ENCODE peak calls at places on chromosomes 7 and 10, in seven cellular contexts. One of them, this sample, is unnamed.

GRCh38 chr7:42091461-42092229 is 145.4 kb downstream of the GLI3 start:
- DNase-seq in cardiac fibroblast: no peak
- DNase-seq in endothelial cell: peak
- DNase-seq in skeletal muscle cell: no peak
- DNase-seq in brain microvascular endothelial cell: no peak
- DNase-seq in SK-MEL-5: no peak
- DNase-seq in heart right ventricle: no peak
- DNase-seq in this sample: no peak

GRCh38 chr10:83553366-83553765 is 585.9 kb upstream of the GHITM start:
- DNase-seq in cardiac fibroblast: no peak
- DNase-seq in heart right ventricle: no peak
- DNase-seq in brain microvascular endothelial cell: no peak
- DNase-seq in endothelial cell: no peak
- DNase-seq in SK-MEL-5: no peak
- DNase-seq in skeletal muscle cell: no peak
- DNase-seq in this sample: no peak

GRCh38 chr7:29748286-29749099 is 57.8 kb upstream of the WIPF3 start:
- DNase-seq in brain microvascular endothelial cell: peak
- DNase-seq in skeletal muscle cell: no peak
- DNase-seq in cardiac fibroblast: peak
- DNase-seq in heart right ventricle: no peak
- DNase-seq in endothelial cell: no peak
- DNase-seq in SK-MEL-5: peak
- DNase-seq in this sample: peak

GRCh38 chr10:62454696-62455451 is 80.7 kb downstream of the ZNF365 start:
- DNase-seq in brain microvascular endothelial cell: peak
- DNase-seq in cardiac fibroblast: peak
- DNase-seq in skeletal muscle cell: no peak
- DNase-seq in endothelial cell: no peak
- DNase-seq in heart right ventricle: peak
- DNase-seq in SK-MEL-5: no peak
- DNase-seq in this sample: no peak

GRCh38 chr7:94781236-94781635 is 125.3 kb upstream of the SGCE start:
- DNase-seq in heart right ventricle: no peak
- DNase-seq in SK-MEL-5: no peak
- DNase-seq in cardiac fibroblast: no peak
- DNase-seq in endothelial cell: no peak
- DNase-seq in brain microvascular endothelial cell: no peak
- DNase-seq in skeletal muscle cell: no peak
- DNase-seq in this sample: no peak

GRCh38 chr10:66931340-66931948 is 5.6 kb downstream of the LRRTM3 start:
- DNase-seq in endothelial cell: peak
- DNase-seq in skeletal muscle cell: peak
- DNase-seq in SK-MEL-5: peak
- DNase-seq in brain microvascular endothelial cell: peak
- DNase-seq in cardiac fibroblast: peak
- DNase-seq in heart right ventricle: no peak
- DNase-seq in this sample: peak

GRCh38 chr10:110834622-110835219 is 37.0 kb upstream of the PDCD4 start:
- DNase-seq in cardiac fibroblast: no peak
- DNase-seq in endothelial cell: no peak
- DNase-seq in heart right ventricle: peak
- DNase-seq in SK-MEL-5: no peak
- DNase-seq in brain microvascular endothelial cell: no peak
- DNase-seq in skeletal muscle cell: no peak
- DNase-seq in this sample: no peak

GRCh38 chr7:129615018-129615417 is 3.5 kb downstream of the NRF1 start:
- DNase-seq in heart right ventricle: no peak
- DNase-seq in skeletal muscle cell: peak
- DNase-seq in endothelial cell: no peak
- DNase-seq in cardiac fibroblast: peak
- DNase-seq in brain microvascular endothelial cell: no peak
- DNase-seq in SK-MEL-5: peak
- DNase-seq in this sample: peak

GRCh38 chr10:92695679-92696605 is 6.2 kb downstream of the HHEX start:
- DNase-seq in cardiac fibroblast: peak
- DNase-seq in heart right ventricle: peak
- DNase-seq in skeletal muscle cell: no peak
- DNase-seq in endothelial cell: peak
- DNase-seq in brain microvascular endothelial cell: peak
- DNase-seq in SK-MEL-5: no peak
- DNase-seq in this sample: no peak

GRCh38 chr10:21813944-21814343 is 189.6 kb downstream of the DNAJC1 start:
- DNase-seq in cardiac fibroblast: no peak
- DNase-seq in skeletal muscle cell: no peak
- DNase-seq in brain microvascular endothelial cell: no peak
- DNase-seq in heart right ventricle: no peak
- DNase-seq in endothelial cell: no peak
- DNase-seq in SK-MEL-5: no peak
- DNase-seq in this sample: no peak

GRCh38 chr7:44762726-44763522 is 14.3 kb downstream of the ZMIZ2 start:
- DNase-seq in cardiac fibroblast: no peak
- DNase-seq in endothelial cell: no peak
- DNase-seq in skeletal muscle cell: no peak
- DNase-seq in heart right ventricle: no peak
- DNase-seq in SK-MEL-5: no peak
- DNase-seq in brain microvascular endothelial cell: no peak
- DNase-seq in this sample: no peak